ENCODE peak calls at places on chromosome 12, in six cellular contexts. One of them, this sample, is unnamed.

GRCh38 chr12:94561943-94562411 is 88.4 kb downstream of the TMCC3 start:
- DNase-seq in glutamatergic neuron: peak
- DNase-seq in stimulated activated CD8-positive, alpha-beta memory T cell treated with anti-CD3 and anti-CD28 coated beads, Interleukin-15, amount 100 ng/mL, for 4 hours: no peak
- DNase-seq in body of pancreas: peak
- DNase-seq in SJCRH30: peak
- DNase-seq in adipocyte: no peak
- DNase-seq in this sample: no peak

GRCh38 chr12:120761581-120761980 is 36.0 kb downstream of the ACADS start:
- DNase-seq in glutamatergic neuron: no peak
- DNase-seq in stimulated activated CD8-positive, alpha-beta memory T cell treated with anti-CD3 and anti-CD28 coated beads, Interleukin-15, amount 100 ng/mL, for 4 hours: no peak
- DNase-seq in body of pancreas: no peak
- DNase-seq in SJCRH30: no peak
- DNase-seq in adipocyte: peak
- DNase-seq in this sample: peak

GRCh38 chr12:25254271-25254880 is 3.6 kb upstream of the KRAS start:
- DNase-seq in glutamatergic neuron: no peak
- DNase-seq in stimulated activated CD8-positive, alpha-beta memory T cell treated with anti-CD3 and anti-CD28 coated beads, Interleukin-15, amount 100 ng/mL, for 4 hours: no peak
- DNase-seq in body of pancreas: no peak
- DNase-seq in SJCRH30: no peak
- DNase-seq in adipocyte: no peak
- DNase-seq in this sample: no peak

GRCh38 chr12:30754383-30754749 is 385 bp downstream of the CAPRIN2 start:
- DNase-seq in glutamatergic neuron: no peak
- DNase-seq in stimulated activated CD8-positive, alpha-beta memory T cell treated with anti-CD3 and anti-CD28 coated beads, Interleukin-15, amount 100 ng/mL, for 4 hours: no peak
- DNase-seq in body of pancreas: no peak
- DNase-seq in SJCRH30: no peak
- DNase-seq in adipocyte: no peak
- DNase-seq in this sample: no peak

GRCh38 chr12:10669533-10669932 is 4.3 kb downstream of the STYK1 start:
- DNase-seq in glutamatergic neuron: no peak
- DNase-seq in stimulated activated CD8-positive, alpha-beta memory T cell treated with anti-CD3 and anti-CD28 coated beads, Interleukin-15, amount 100 ng/mL, for 4 hours: no peak
- DNase-seq in body of pancreas: no peak
- DNase-seq in SJCRH30: no peak
- DNase-seq in adipocyte: no peak
- DNase-seq in this sample: no peak

GRCh38 chr12:74539765-74540526 is 2.3 kb downstream of the ATXN7L3B start:
- DNase-seq in glutamatergic neuron: peak
- DNase-seq in stimulated activated CD8-positive, alpha-beta memory T cell treated with anti-CD3 and anti-CD28 coated beads, Interleukin-15, amount 100 ng/mL, for 4 hours: no peak
- DNase-seq in body of pancreas: no peak
- DNase-seq in SJCRH30: no peak
- DNase-seq in adipocyte: peak
- DNase-seq in this sample: peak

GRCh38 chr12:67358686-67359374 is 89.7 kb downstream of the CAND1 start:
- DNase-seq in glutamatergic neuron: no peak
- DNase-seq in stimulated activated CD8-positive, alpha-beta memory T cell treated with anti-CD3 and anti-CD28 coated beads, Interleukin-15, amount 100 ng/mL, for 4 hours: no peak
- DNase-seq in body of pancreas: no peak
- DNase-seq in SJCRH30: peak
- DNase-seq in adipocyte: peak
- DNase-seq in this sample: no peak

GRCh38 chr12:10331642-10332239 is 24.1 kb downstream of the KLRD1 start:
- DNase-seq in glutamatergic neuron: no peak
- DNase-seq in stimulated activated CD8-positive, alpha-beta memory T cell treated with anti-CD3 and anti-CD28 coated beads, Interleukin-15, amount 100 ng/mL, for 4 hours: no peak
- DNase-seq in body of pancreas: no peak
- DNase-seq in SJCRH30: peak
- DNase-seq in adipocyte: peak
- DNase-seq in this sample: peak

GRCh38 chr12:111429760-111430417 is 24.2 kb downstream of the SH2B3 start:
- DNase-seq in glutamatergic neuron: no peak
- DNase-seq in stimulated activated CD8-positive, alpha-beta memory T cell treated with anti-CD3 and anti-CD28 coated beads, Interleukin-15, amount 100 ng/mL, for 4 hours: peak
- DNase-seq in body of pancreas: no peak
- DNase-seq in SJCRH30: no peak
- DNase-seq in adipocyte: no peak
- DNase-seq in this sample: no peak

GRCh38 chr12:112906712-112907414 is at the start of gene OAS1:
- DNase-seq in glutamatergic neuron: no peak
- DNase-seq in stimulated activated CD8-positive, alpha-beta memory T cell treated with anti-CD3 and anti-CD28 coated beads, Interleukin-15, amount 100 ng/mL, for 4 hours: no peak
- DNase-seq in body of pancreas: peak
- DNase-seq in SJCRH30: no peak
- DNase-seq in adipocyte: peak
- DNase-seq in this sample: no peak

GRCh38 chr12:64042901-64043300 is 179.2 kb downstream of the KICS2 start:
- DNase-seq in glutamatergic neuron: no peak
- DNase-seq in stimulated activated CD8-positive, alpha-beta memory T cell treated with anti-CD3 and anti-CD28 coated beads, Interleukin-15, amount 100 ng/mL, for 4 hours: no peak
- DNase-seq in body of pancreas: no peak
- DNase-seq in SJCRH30: no peak
- DNase-seq in adipocyte: peak
- DNase-seq in this sample: no peak

GRCh38 chr12:59357811-59358210 is 238.0 kb upstream of the SLC16A7 start:
- DNase-seq in glutamatergic neuron: peak
- DNase-seq in stimulated activated CD8-positive, alpha-beta memory T cell treated with anti-CD3 and anti-CD28 coated beads, Interleukin-15, amount 100 ng/mL, for 4 hours: no peak
- DNase-seq in body of pancreas: no peak
- DNase-seq in SJCRH30: no peak
- DNase-seq in adipocyte: no peak
- DNase-seq in this sample: no peak

GRCh38 chr12:6567824-6568617 is at the start of gene NOP2:
- DNase-seq in glutamatergic neuron: peak
- DNase-seq in stimulated activated CD8-positive, alpha-beta memory T cell treated with anti-CD3 and anti-CD28 coated beads, Interleukin-15, amount 100 ng/mL, for 4 hours: peak
- DNase-seq in body of pancreas: peak
- DNase-seq in SJCRH30: peak
- DNase-seq in adipocyte: peak
- DNase-seq in this sample: peak

This sample was measured in HEK293T.